ENCODE peak calls at places on chromosomes 5 and 9, in nine cellular contexts. Z, E, X, W, J, P, T, N and K are unnamed samples.

GRCh38 chr9:129487658-129488483 is 133.0 kb downstream of the C9orf50 start:
- DNase-seq in P (no peak), T (no peak), W (no peak), J (peak), E (peak), N (no peak), X (peak), Z (no peak), K (peak)

GRCh38 chr5:136080483-136081180 is 51.8 kb downstream of the TGFBI start:
- DNase-seq in P (peak), X (peak), E (peak), W (peak), Z (peak), J (peak), N (peak), T (peak), K (peak)

GRCh38 chr5:76016258-76016657 is 66.9 kb upstream of the SV2C start:
- DNase-seq in E (no peak), N (no peak), J (no peak), W (no peak), Z (no peak), T (no peak), P (no peak), X (no peak), K (no peak)

GRCh38 chr9:119273984-119274665 is 95.1 kb downstream of the BRINP1 start:
- DNase-seq in J (no peak), T (no peak), W (no peak), E (no peak), P (no peak), Z (no peak), X (no peak), N (no peak), K (no peak)

GRCh38 chr5:144944936-144945335 is 774.3 kb downstream of the KCTD16 start:
- DNase-seq in E (no peak), J (no peak), N (no peak), P (no peak), W (no peak), X (no peak), T (no peak), Z (no peak), K (no peak)

GRCh38 chr9:78307360-78307759 is 10.4 kb downstream of the PSAT1 start:
- DNase-seq in X (no peak), J (no peak), Z (no peak), W (no peak), E (no peak), P (no peak), T (no peak), N (no peak), K (no peak)

GRCh38 chr9:36399980-36400331 is at the start of gene RNF38:
- DNase-seq in E (no peak), N (no peak), T (no peak), P (no peak), Z (no peak), X (no peak), W (no peak), J (no peak), K (no peak)

GRCh38 chr5:891117-891836 is 1.3 kb downstream of the BRD9 start:
- DNase-seq in J (no peak), Z (no peak), N (no peak), X (no peak), T (no peak), E (no peak), P (no peak), W (no peak), K (no peak)

GRCh38 chr5:76766746-76767145 is 50.8 kb downstream of the F2R start:
- DNase-seq in P (no peak), W (no peak), T (no peak), J (no peak), Z (no peak), E (peak), N (no peak), X (no peak), K (no peak)

GRCh38 chr9:75064307-75065025 is 23.5 kb downstream of the NMRK1 start:
- DNase-seq in W (no peak), P (no peak), T (no peak), Z (no peak), E (peak), N (peak), X (no peak), J (peak), K (no peak)

GRCh38 chr9:126939821-126940221 is 25.2 kb downstream of the RALGPS1 start:
- DNase-seq in Z (no peak), T (no peak), X (no peak), W (no peak), E (no peak), J (no peak), P (no peak), N (no peak), K (no peak)

GRCh38 chr5:74177995-74178394 is 462.5 kb downstream of the ENC1 start:
- DNase-seq in P (no peak), W (no peak), J (no peak), Z (no peak), X (no peak), T (no peak), E (no peak), N (no peak), K (no peak)

GRCh38 chr9:112731971-112732370 is 14.1 kb upstream of the INIP start:
- DNase-seq in W (no peak), J (no peak), Z (no peak), E (no peak), P (no peak), N (no peak), T (no peak), X (no peak), K (no peak)

DNA sequence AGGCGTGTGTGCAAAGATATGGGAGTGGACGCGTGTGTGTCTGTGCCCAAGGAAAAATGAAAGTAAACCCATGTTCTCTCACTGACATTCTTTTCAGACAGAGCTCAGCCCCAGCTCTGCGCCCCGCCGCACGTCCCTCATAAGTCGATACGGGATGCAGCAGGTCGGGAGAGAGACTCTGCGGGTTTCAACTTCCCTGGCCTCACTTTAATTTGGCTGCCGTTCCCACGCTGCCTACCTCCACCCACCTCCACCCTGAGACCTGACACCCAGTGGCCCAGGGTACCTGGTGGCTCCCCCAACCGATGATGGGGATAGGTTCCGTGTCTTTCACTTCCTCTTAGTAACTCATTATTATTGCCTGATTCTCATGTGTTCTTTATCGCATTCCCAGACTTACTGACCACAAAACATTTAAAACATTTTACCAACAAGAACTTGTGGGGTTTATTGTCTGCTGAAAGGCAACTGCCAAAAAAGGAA is 19.4 kb downstream of the LHX2 start:
- DNase-seq in T (no peak), E (no peak), Z (no peak), P (no peak), W (no peak), N (peak), J (no peak), X (no peak), K (no peak)
- TF ChIP-seq CTCF in T (no peak), E (no peak), Z (no peak), P (no peak), W (no peak), N (no peak), J (no peak), X (no peak), K (no peak)

GRCh38 chr5:78855026-78855425 is 130.1 kb downstream of the ARSB start:
- DNase-seq in Z (no peak), T (no peak), N (no peak), P (no peak), E (no peak), W (no peak), X (no peak), J (no peak), K (no peak)

DNA sequence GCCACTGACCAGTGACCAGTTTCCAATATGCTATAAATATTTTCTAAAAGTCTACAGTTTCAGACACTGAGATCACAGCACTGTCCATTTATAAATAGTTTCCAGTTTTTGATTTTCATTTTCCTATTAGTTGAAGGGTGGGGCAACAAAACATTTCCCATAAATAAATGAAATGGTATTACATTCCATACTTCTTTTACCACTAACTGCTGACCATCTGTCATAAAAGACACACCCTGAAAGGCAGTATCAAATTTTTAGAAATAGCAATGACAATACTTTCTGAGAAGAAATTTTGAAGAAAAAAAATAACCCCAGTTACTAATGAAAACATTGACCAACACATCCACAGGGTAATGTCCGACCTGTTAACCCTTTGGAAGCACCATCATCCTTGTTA is 126.7 kb downstream of the ARSB start:
- DNase-seq in Z (no peak), J (no peak), E (no peak), N (no peak), W (no peak), P (no peak), X (no peak), T (no peak), K (no peak)
- TF ChIP-seq CTCF in Z (no peak), J (no peak), E (no peak), N (no peak), W (no peak), P (no peak), X (no peak), T (no peak), K (no peak)

DNA sequence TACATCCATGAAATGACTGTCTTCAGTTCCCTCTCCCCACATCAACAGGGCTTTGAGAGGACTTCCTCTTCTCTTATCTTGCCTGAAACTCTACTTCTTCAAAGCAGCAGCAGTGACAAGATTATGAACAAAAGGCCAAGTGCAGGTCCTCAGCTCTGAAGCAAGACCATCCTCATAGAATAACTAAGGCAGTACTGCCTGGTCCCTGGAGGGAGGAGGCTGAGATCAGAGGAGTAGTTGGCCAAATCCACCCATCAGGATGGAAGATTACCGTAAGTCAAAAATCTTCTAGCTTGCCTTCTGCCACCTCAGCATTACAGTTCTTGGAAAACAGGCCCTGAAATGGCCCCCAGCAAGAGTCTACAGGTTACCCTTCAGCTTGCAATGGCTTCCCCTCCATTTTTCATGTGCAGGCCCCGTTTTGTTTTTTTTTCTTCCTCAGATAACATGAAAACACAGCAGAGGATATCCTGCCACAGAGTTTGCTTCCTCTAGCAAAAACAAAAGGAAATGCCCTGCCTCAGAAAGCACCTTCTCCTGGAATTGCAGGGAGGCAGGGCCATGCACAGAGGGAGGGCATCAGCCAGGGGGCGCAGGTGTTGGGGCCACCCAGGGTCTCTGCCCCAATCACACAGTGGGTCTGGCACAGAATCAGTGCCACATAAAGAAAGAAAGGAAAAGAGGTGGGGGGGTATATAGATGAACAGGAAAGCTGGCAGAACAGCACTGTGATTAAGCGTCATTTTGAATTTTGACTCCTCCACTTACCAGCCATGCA is 40.0 kb downstream of the KLHL3 start:
- DNase-seq in T (no peak), E (no peak), X (no peak), J (peak), N (no peak), Z (no peak), W (no peak), P (no peak), K (peak)
- TF ChIP-seq CTCF in T (peak), E (no peak), X (no peak), J (no peak), N (no peak), Z (no peak), W (no peak), P (no peak), K (peak)

DNA sequence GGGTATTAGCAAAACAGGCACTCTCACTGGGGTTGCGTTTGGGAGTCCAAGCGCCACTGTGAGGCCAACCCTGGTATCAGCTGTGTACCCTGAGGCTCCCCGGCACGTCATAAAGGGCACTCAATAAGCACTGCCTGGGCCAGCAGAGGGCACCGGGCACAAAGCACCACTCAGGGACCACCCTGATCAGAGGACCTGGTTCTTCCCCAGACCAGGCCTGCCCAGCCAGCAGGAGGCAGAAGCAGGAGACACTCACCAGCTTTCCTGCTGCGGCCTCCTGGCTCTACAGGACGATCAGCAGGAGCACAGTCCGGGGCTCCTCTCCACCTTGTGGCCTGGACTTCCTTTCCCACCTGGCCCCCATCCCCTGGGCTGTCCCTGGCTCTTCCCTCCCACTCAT is 12.6 kb downstream of the MGAT1 start:
- DNase-seq in Z (no peak), W (no peak), X (no peak), J (no peak), N (no peak), T (no peak), E (no peak), P (no peak), K (peak)
- TF ChIP-seq CTCF in Z (no peak), W (no peak), X (no peak), J (no peak), N (no peak), T (peak), E (no peak), P (peak), K (peak)

GRCh38 chr5:154071799-154072781 is 33.3 kb downstream of the MFAP3 start:
- DNase-seq in P (peak), J (peak), X (peak), W (peak), T (peak), E (peak), Z (peak), N (no peak), K (peak)
- TF ChIP-seq CTCF in P (peak), J (peak), X (peak), W (peak), T (peak), E (peak), Z (peak), N (peak), K (peak)

DNA sequence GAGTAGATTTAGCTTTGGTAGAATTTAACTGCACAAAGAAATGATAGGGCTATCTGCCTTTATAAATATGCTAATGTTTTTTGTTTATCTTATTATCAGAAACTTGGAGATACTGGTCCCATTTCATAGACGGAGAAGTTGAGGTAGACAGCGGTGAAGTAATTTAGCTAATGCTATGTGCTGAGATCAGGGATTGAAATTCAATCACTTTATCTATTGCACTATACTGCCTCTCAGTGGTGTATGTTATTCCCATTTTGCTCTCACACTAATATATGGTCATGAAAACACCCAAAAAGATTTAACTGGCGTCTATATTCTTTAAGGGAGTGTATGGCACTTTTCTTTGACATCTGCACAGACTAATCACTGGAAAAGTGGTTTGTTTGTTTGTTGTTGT is 725.9 kb upstream of the WWC1 start:
- DNase-seq in X (no peak), W (no peak), P (peak), Z (no peak), J (no peak), N (no peak), T (no peak), E (peak), K (no peak)
- TF ChIP-seq CTCF in X (peak), W (no peak), P (peak), Z (no peak), J (no peak), N (peak), T (peak), E (peak), K (no peak)

DNA sequence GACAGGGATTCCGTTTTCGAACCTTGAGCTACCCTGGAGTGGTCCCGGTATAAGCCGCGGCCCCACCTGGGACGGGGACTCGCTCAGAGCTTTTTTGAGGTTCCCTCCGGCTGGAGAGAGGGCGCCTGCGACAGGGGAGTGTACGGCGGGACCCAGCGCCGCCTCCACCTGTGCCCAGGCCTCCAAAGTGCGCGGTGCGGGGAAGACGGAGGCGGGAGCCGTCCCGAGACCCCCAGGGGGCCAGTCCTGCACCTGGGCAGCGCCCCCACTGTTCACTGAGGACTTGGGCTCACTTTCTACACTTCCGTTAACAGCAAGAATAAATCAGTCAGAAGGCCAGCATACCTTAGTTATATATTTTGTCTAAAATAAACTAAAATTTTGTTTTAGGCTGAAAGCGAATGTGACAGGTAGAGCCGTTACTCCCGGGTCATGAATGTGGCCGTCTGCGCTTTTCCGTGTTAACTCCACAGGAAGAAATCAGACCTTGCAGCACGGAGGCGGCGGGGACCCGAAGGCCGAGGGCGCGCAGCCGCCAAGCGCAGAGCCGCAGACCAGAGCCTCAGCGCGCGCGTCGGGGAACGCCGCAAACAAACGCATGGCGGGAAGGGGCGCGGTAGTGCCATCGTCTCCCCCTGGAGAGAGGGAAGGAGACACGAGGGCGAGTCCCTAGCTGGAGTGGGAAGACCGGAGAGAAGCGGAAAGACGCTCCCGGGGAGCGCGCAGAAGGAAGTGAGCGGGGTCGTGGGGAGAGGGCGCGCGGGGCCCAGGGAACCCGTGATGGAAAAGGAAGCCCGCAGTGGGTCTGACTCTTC is 14.1 kb downstream of the TRIM7 start:
- DNase-seq in J (peak), W (peak), P (no peak), N (no peak), Z (peak), X (no peak), T (no peak), E (no peak), K (peak)
- TF ChIP-seq CTCF in J (no peak), W (no peak), P (peak), N (no peak), Z (no peak), X (no peak), T (peak), E (peak), K (peak)

DNA sequence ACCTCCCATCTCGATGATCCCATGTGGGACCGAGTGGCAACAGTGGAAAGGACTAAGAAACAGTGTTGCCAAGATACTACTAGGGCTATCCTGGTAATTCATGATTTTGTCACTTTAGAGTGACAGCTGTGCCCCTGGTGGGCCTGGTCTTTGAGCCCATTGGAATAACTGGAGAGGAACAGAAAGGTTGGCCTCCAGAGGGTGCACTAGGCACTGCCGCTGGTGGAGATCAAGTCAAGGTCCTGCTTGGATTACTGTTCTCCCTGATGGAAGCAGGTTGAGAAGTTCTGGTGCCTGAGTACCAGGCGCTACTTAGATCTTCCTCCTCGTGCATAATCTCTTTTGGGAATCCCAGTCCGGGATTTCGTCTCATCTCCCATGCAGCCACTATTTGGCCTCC is 129.6 kb downstream of the SEC61B start:
- DNase-seq in E (no peak), Z (no peak), T (no peak), W (no peak), N (no peak), P (no peak), X (no peak), J (no peak), K (no peak)
- TF ChIP-seq CTCF in E (no peak), Z (no peak), T (no peak), W (no peak), N (no peak), P (no peak), X (no peak), J (no peak), K (no peak)

GRCh38 chr5:180801596-180802324 is 846 bp downstream of the MGAT1 start:
- DNase-seq in Z (peak), X (peak), W (no peak), E (no peak), P (no peak), J (no peak), T (no peak), N (no peak), K (no peak)

GRCh38 chr5:180798193-180798592 is 4.4 kb downstream of the MGAT1 start:
- DNase-seq in T (no peak), E (no peak), N (no peak), W (no peak), X (peak), P (no peak), Z (peak), J (no peak), K (no peak)

GRCh38 chr5:180797256-180798192 is 5.1 kb downstream of the MGAT1 start:
- DNase-seq in T (no peak), N (no peak), P (no peak), E (no peak), Z (peak), X (peak), W (no peak), J (no peak), K (no peak)

GRCh38 chr5:180799902-180800801 is 2.5 kb downstream of the MGAT1 start:
- DNase-seq in W (no peak), E (peak), P (no peak), X (peak), J (no peak), Z (peak), N (peak), T (no peak), K (no peak)

GRCh38 chr5:180799194-180799593 is 3.4 kb downstream of the MGAT1 start:
- DNase-seq in N (no peak), P (no peak), E (no peak), J (no peak), W (no peak), X (peak), T (no peak), Z (peak), K (no peak)
- TF ChIP-seq CTCF in N (peak), P (no peak), E (peak), J (no peak), W (no peak), X (no peak), T (peak), Z (no peak), K (no peak)

GRCh38 chr5:84378420-84378819 is 6.3 kb downstream of the EDIL3 start:
- DNase-seq in W (no peak), T (no peak), E (peak), Z (no peak), X (no peak), P (no peak), N (peak), J (no peak), K (no peak)

GRCh38 chr5:84378961-84379360 is 5.7 kb downstream of the EDIL3 start:
- DNase-seq in T (no peak), P (no peak), N (no peak), W (no peak), Z (no peak), E (peak), J (no peak), X (no peak), K (no peak)

GRCh38 chr5:84381501-84382362 is 2.9 kb downstream of the EDIL3 start:
- DNase-seq in E (no peak), W (no peak), T (no peak), J (peak), X (no peak), N (no peak), P (no peak), Z (no peak), K (no peak)

GRCh38 chr5:84382363-84383295 is 2.1 kb downstream of the EDIL3 start:
- DNase-seq in N (no peak), X (peak), E (peak), J (peak), P (no peak), W (no peak), Z (peak), T (no peak), K (no peak)

GRCh38 chr5:84379749-84380148 is 4.9 kb downstream of the EDIL3 start:
- DNase-seq in X (no peak), N (no peak), Z (no peak), T (no peak), J (no peak), W (no peak), E (peak), P (no peak), K (no peak)
- TF ChIP-seq CTCF in X (no peak), N (peak), Z (no peak), T (no peak), J (no peak), W (no peak), E (peak), P (no peak), K (no peak)